ENCODE peak calls at places on chromosome 3, in six cellular contexts. One of them, this sample, is unnamed. For H3K4me1, the result is how much of the 10 kb centered on the place peaks cover.

GRCh38 chr3:4680881-4681300 is 187.7 kb downstream of the ITPR1 start:
- DNase-seq in transverse colon: no peak
- DNase-seq in cardiac muscle cell: no peak
- DNase-seq in mammary epithelial cell: no peak
- DNase-seq in upper lobe of left lung: no peak
- DNase-seq in fibroblast of lung: no peak
- DNase-seq in this sample: no peak

GRCh38 chr3:48428863-48429415 is 947 bp downstream of the PLXNB1 start:
- DNase-seq in transverse colon: peak
- DNase-seq in cardiac muscle cell: peak
- DNase-seq in mammary epithelial cell: no peak
- DNase-seq in upper lobe of left lung: no peak
- DNase-seq in fibroblast of lung: peak
- DNase-seq in this sample: no peak

GRCh38 chr3:34174740-34175139 is 376.3 kb downstream of the PDCD6IP start:
- DNase-seq in transverse colon: no peak
- DNase-seq in cardiac muscle cell: no peak
- DNase-seq in mammary epithelial cell: no peak
- DNase-seq in upper lobe of left lung: no peak
- DNase-seq in fibroblast of lung: no peak
- DNase-seq in this sample: no peak

GRCh38 chr3:71903141-71903540 is 118.2 kb upstream of the PROK2 start:
- DNase-seq in transverse colon: no peak
- DNase-seq in cardiac muscle cell: no peak
- DNase-seq in mammary epithelial cell: no peak
- DNase-seq in upper lobe of left lung: no peak
- DNase-seq in fibroblast of lung: peak
- DNase-seq in this sample: no peak

GRCh38 chr3:43707998-43708397 is 17.3 kb downstream of the ABHD5 start:
- DNase-seq in transverse colon: no peak
- DNase-seq in cardiac muscle cell: no peak
- DNase-seq in mammary epithelial cell: peak
- DNase-seq in upper lobe of left lung: no peak
- DNase-seq in fibroblast of lung: peak
- DNase-seq in this sample: no peak

GRCh38 chr3:1987983-1988382 is 110.7 kb upstream of the CNTN4 start:
- DNase-seq in transverse colon: peak
- DNase-seq in cardiac muscle cell: peak
- DNase-seq in mammary epithelial cell: no peak
- DNase-seq in upper lobe of left lung: no peak
- DNase-seq in fibroblast of lung: no peak
- DNase-seq in this sample: no peak

GRCh38 chr3:50350527-50351317 is at the start of the genes CYB561D2 and NPRL2:
- DNase-seq in transverse colon: peak
- DNase-seq in cardiac muscle cell: peak
- DNase-seq in mammary epithelial cell: peak
- DNase-seq in upper lobe of left lung: peak
- DNase-seq in fibroblast of lung: peak
- DNase-seq in this sample: peak

GRCh38 chr3:105906834-105907233 is 38.0 kb upstream of the CBLB start:
- DNase-seq in transverse colon: no peak
- DNase-seq in cardiac muscle cell: no peak
- DNase-seq in mammary epithelial cell: peak
- DNase-seq in upper lobe of left lung: no peak
- DNase-seq in fibroblast of lung: peak
- DNase-seq in this sample: no peak

GRCh38 chr3:161342629-161343028 is 28.7 kb downstream of the SPTSSB start:
- DNase-seq in transverse colon: no peak
- DNase-seq in cardiac muscle cell: no peak
- DNase-seq in mammary epithelial cell: no peak
- DNase-seq in upper lobe of left lung: no peak
- DNase-seq in fibroblast of lung: no peak
- DNase-seq in this sample: no peak

GRCh38 chr3:64214002-64214696 is 11.1 kb downstream of the PRICKLE2 start:
- DNase-seq in transverse colon: peak
- DNase-seq in cardiac muscle cell: no peak
- DNase-seq in mammary epithelial cell: peak
- DNase-seq in upper lobe of left lung: no peak
- DNase-seq in fibroblast of lung: peak
- DNase-seq in this sample: no peak

GRCh38 chr3:20141841-20142240 is 44.2 kb downstream of the SGO1 start:
- DNase-seq in transverse colon: no peak
- DNase-seq in cardiac muscle cell: peak
- DNase-seq in mammary epithelial cell: no peak
- DNase-seq in upper lobe of left lung: no peak
- DNase-seq in fibroblast of lung: peak
- DNase-seq in this sample: no peak

GRCh38 chr3:65811050-65811766 is 227.5 kb downstream of the MAGI1 start:
- DNase-seq in transverse colon: no peak
- DNase-seq in cardiac muscle cell: no peak
- DNase-seq in mammary epithelial cell: peak
- DNase-seq in upper lobe of left lung: no peak
- DNase-seq in fibroblast of lung: peak
- DNase-seq in this sample: no peak

GRCh38 chr3:154887869-154888268 is 192.2 kb upstream of the MME start:
- DNase-seq in transverse colon: no peak
- DNase-seq in cardiac muscle cell: no peak
- DNase-seq in mammary epithelial cell: no peak
- DNase-seq in upper lobe of left lung: no peak
- DNase-seq in fibroblast of lung: no peak
- DNase-seq in this sample: no peak

GRCh38 chr3:184480831-184481230 is 80.8 kb upstream of the EPHB3 start:
- DNase-seq in transverse colon: no peak
- DNase-seq in cardiac muscle cell: no peak
- DNase-seq in mammary epithelial cell: no peak
- DNase-seq in upper lobe of left lung: no peak
- DNase-seq in fibroblast of lung: no peak
- DNase-seq in this sample: no peak

GRCh38 chr3:130779031-130779430 is 32.4 kb upstream of the PIK3R4 start:
- DNase-seq in transverse colon: no peak
- DNase-seq in cardiac muscle cell: no peak
- DNase-seq in mammary epithelial cell: no peak
- DNase-seq in upper lobe of left lung: no peak
- DNase-seq in fibroblast of lung: no peak
- DNase-seq in this sample: no peak

GRCh38 chr3:72375237-72376154 is 472.7 kb downstream of the SHQ1 start:
- DNase-seq in transverse colon: no peak
- DNase-seq in cardiac muscle cell: no peak
- DNase-seq in mammary epithelial cell: no peak
- DNase-seq in upper lobe of left lung: no peak
- DNase-seq in fibroblast of lung: no peak
- DNase-seq in this sample: no peak

GRCh38 chr3:159872374-159873109 is 116.1 kb upstream of the IL12A start:
- DNase-seq in transverse colon: no peak
- DNase-seq in cardiac muscle cell: no peak
- DNase-seq in mammary epithelial cell: peak
- DNase-seq in upper lobe of left lung: no peak
- DNase-seq in fibroblast of lung: peak
- DNase-seq in this sample: no peak

GRCh38 chr3:159867372-159867771 is 121.3 kb upstream of the IL12A start:
- DNase-seq in transverse colon: no peak
- DNase-seq in cardiac muscle cell: no peak
- DNase-seq in mammary epithelial cell: no peak
- DNase-seq in upper lobe of left lung: no peak
- DNase-seq in fibroblast of lung: no peak
- DNase-seq in this sample: no peak

GRCh38 chr3:159865042-159865579 is 123.5 kb upstream of the IL12A start:
- DNase-seq in transverse colon: no peak
- DNase-seq in cardiac muscle cell: no peak
- DNase-seq in mammary epithelial cell: no peak
- DNase-seq in upper lobe of left lung: no peak
- DNase-seq in fibroblast of lung: peak
- DNase-seq in this sample: no peak

GRCh38 chr3:159866201-159866746 is 122.4 kb upstream of the IL12A start:
- DNase-seq in transverse colon: no peak
- DNase-seq in cardiac muscle cell: no peak
- DNase-seq in mammary epithelial cell: no peak
- DNase-seq in upper lobe of left lung: no peak
- DNase-seq in fibroblast of lung: peak
- DNase-seq in this sample: no peak

GRCh38 chr3:159870723-159871122 is 117.9 kb upstream of the IL12A start:
- DNase-seq in transverse colon: no peak
- DNase-seq in cardiac muscle cell: no peak
- DNase-seq in mammary epithelial cell: no peak
- DNase-seq in upper lobe of left lung: no peak
- DNase-seq in fibroblast of lung: no peak
- DNase-seq in this sample: no peak
- H3K4me1 ChIP-seq in transverse colon: under half
- H3K4me1 ChIP-seq in cardiac muscle cell: under half
- H3K4me1 ChIP-seq in mammary epithelial cell: under half
- H3K4me1 ChIP-seq in upper lobe of left lung: under half
- H3K4me1 ChIP-seq in fibroblast of lung: under half
- H3K4me1 ChIP-seq in this sample: under half

DNA sequence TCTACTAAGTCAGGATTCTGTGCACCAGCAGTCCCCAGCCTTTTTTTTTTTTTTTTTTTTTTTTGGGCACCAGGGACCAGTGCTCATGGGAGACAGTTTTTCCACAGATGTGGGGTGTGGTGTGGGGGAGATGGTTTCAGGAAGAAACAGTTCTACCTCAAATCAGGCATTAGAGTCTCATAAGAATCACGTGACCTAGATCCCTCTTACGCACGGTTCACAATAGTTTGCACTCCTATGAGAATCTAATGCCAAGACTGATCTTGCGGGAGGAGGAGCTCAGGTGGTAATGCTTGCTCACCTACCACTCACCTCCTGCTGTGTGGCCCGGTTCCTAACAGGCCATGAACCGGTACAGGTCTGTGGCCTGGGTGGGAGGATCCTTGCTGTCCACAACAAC is 88.8 kb downstream of the GADL1 start:
- DNase-seq in transverse colon: no peak
- DNase-seq in cardiac muscle cell: no peak
- DNase-seq in mammary epithelial cell: no peak
- DNase-seq in upper lobe of left lung: no peak
- DNase-seq in fibroblast of lung: no peak
- DNase-seq in this sample: no peak
- H3K27ac ChIP-seq in transverse colon: no peak
- H3K27ac ChIP-seq in cardiac muscle cell: no peak
- H3K27ac ChIP-seq in mammary epithelial cell: no peak
- H3K27ac ChIP-seq in upper lobe of left lung: no peak
- H3K27ac ChIP-seq in fibroblast of lung: no peak
- H3K27ac ChIP-seq in this sample: no peak

DNA sequence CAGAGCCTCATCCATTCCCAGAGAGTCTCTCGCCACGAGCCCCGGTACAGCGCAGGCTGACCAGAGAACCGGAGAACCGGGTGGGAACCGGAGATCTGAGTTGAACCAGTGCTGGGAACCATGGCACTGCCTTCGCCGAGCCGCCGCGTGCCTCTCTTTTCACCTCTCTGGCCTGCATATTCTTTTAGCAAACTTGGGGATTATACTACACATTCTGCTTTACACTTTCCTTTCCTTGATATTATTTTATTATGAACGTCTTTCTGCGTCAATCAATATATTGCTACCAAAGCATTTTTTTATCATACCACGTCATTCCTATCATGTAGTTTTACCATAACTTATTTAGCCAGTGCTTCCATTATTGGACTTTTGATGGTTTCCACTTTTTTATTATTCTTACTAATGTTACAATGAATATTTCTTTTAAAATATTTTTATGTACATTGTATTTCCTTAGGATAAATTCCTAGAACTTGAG is 7.3 kb downstream of the NRROS start:
- DNase-seq in transverse colon: no peak
- DNase-seq in cardiac muscle cell: no peak
- DNase-seq in mammary epithelial cell: no peak
- DNase-seq in upper lobe of left lung: no peak
- DNase-seq in fibroblast of lung: no peak
- DNase-seq in this sample: no peak
- H3K4me1 ChIP-seq in transverse colon: under half
- H3K4me1 ChIP-seq in cardiac muscle cell: under half
- H3K4me1 ChIP-seq in mammary epithelial cell: under half
- H3K4me1 ChIP-seq in upper lobe of left lung: under half
- H3K4me1 ChIP-seq in fibroblast of lung: under half
- H3K4me1 ChIP-seq in this sample: under half

GRCh38 chr3:14209596-14210280 is 31.1 kb downstream of the LSM3 start:
- DNase-seq in transverse colon: no peak
- DNase-seq in cardiac muscle cell: no peak
- DNase-seq in mammary epithelial cell: no peak
- DNase-seq in upper lobe of left lung: no peak
- DNase-seq in fibroblast of lung: peak
- DNase-seq in this sample: no peak
- H3K27ac ChIP-seq in transverse colon: peak
- H3K27ac ChIP-seq in cardiac muscle cell: no peak
- H3K27ac ChIP-seq in mammary epithelial cell: no peak
- H3K27ac ChIP-seq in upper lobe of left lung: no peak
- H3K27ac ChIP-seq in fibroblast of lung: no peak
- H3K27ac ChIP-seq in this sample: no peak

DNA sequence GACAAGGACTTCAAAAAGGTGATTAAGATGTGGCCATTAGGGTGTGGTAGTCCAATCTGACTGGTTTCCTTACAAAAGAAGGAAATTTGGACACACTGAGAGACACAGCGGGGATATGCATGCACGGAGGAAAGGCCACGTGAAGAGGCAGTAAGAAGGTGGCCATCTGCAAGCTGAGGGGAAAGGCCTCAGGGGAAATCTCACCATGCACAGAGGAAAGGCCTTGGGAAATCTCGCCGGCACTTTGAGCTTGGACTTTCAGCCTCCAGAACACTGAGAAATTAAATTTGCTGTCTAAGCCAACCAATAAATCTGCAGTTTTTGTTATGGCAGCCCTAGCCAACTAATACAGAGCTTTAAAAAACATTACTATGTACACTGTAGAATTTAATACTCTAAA is 78.8 kb downstream of the DLG1 start:
- DNase-seq in transverse colon: no peak
- DNase-seq in cardiac muscle cell: no peak
- DNase-seq in mammary epithelial cell: no peak
- DNase-seq in upper lobe of left lung: no peak
- DNase-seq in fibroblast of lung: no peak
- DNase-seq in this sample: no peak
- H3K4me1 ChIP-seq in transverse colon: half or more
- H3K4me1 ChIP-seq in cardiac muscle cell: half or more
- H3K4me1 ChIP-seq in mammary epithelial cell: under half
- H3K4me1 ChIP-seq in upper lobe of left lung: under half
- H3K4me1 ChIP-seq in fibroblast of lung: under half
- H3K4me1 ChIP-seq in this sample: under half

GRCh38 chr3:189337672-189338071 is 165.9 kb downstream of the TPRG1 start:
- DNase-seq in transverse colon: no peak
- DNase-seq in cardiac muscle cell: no peak
- DNase-seq in mammary epithelial cell: no peak
- DNase-seq in upper lobe of left lung: no peak
- DNase-seq in fibroblast of lung: no peak
- DNase-seq in this sample: no peak

GRCh38 chr3:189330066-189330465 is 158.3 kb downstream of the TPRG1 start:
- DNase-seq in transverse colon: no peak
- DNase-seq in cardiac muscle cell: no peak
- DNase-seq in mammary epithelial cell: no peak
- DNase-seq in upper lobe of left lung: no peak
- DNase-seq in fibroblast of lung: no peak
- DNase-seq in this sample: no peak

GRCh38 chr3:189338366-189338765 is 166.6 kb downstream of the TPRG1 start:
- DNase-seq in transverse colon: no peak
- DNase-seq in cardiac muscle cell: no peak
- DNase-seq in mammary epithelial cell: no peak
- DNase-seq in upper lobe of left lung: no peak
- DNase-seq in fibroblast of lung: no peak
- DNase-seq in this sample: no peak

GRCh38 chr3:189331002-189331418 is 159.2 kb downstream of the TPRG1 start:
- DNase-seq in transverse colon: no peak
- DNase-seq in cardiac muscle cell: no peak
- DNase-seq in mammary epithelial cell: no peak
- DNase-seq in upper lobe of left lung: no peak
- DNase-seq in fibroblast of lung: no peak
- DNase-seq in this sample: no peak

GRCh38 chr3:189334064-189334920 is 162.5 kb downstream of the TPRG1 start:
- DNase-seq in transverse colon: no peak
- DNase-seq in cardiac muscle cell: no peak
- DNase-seq in mammary epithelial cell: peak
- DNase-seq in upper lobe of left lung: no peak
- DNase-seq in fibroblast of lung: no peak
- DNase-seq in this sample: no peak
- H3K27ac ChIP-seq in transverse colon: no peak
- H3K27ac ChIP-seq in cardiac muscle cell: no peak
- H3K27ac ChIP-seq in mammary epithelial cell: peak
- H3K27ac ChIP-seq in upper lobe of left lung: no peak
- H3K27ac ChIP-seq in fibroblast of lung: no peak
- H3K27ac ChIP-seq in this sample: no peak